ENCODE peak calls at places on chromosome 7, in seven cellular contexts. One of them, this sample, is unnamed.
A peak's percentile ranks its signal among the peaks of the same experiment; 100 is the strongest.

GRCh38 chr7:130371059-130371458 is 9.2 kb upstream of the CPA1 start:
- DNase-seq in colonic mucosa: no peak
- DNase-seq in IMR-90: peak; percentile 52
- DNase-seq in choroid plexus epithelial cell: peak; percentile 30
- DNase-seq in AG09319: no peak
- DNase-seq in right cardiac atrium: peak; percentile 84
- DNase-seq in NB4: no peak
- DNase-seq in this sample: no peak

GRCh38 chr7:111364413-111364812 is 197.9 kb downstream of the IMMP2L start:
- DNase-seq in colonic mucosa: no peak
- DNase-seq in IMR-90: peak; percentile 81
- DNase-seq in choroid plexus epithelial cell: peak; percentile 61
- DNase-seq in AG09319: no peak
- DNase-seq in right cardiac atrium: no peak
- DNase-seq in NB4: no peak
- DNase-seq in this sample: no peak

GRCh38 chr7:40059057-40059456 is 75.4 kb downstream of the MPLKIP start:
- DNase-seq in colonic mucosa: no peak
- DNase-seq in IMR-90: no peak
- DNase-seq in choroid plexus epithelial cell: no peak
- DNase-seq in AG09319: no peak
- DNase-seq in right cardiac atrium: no peak
- DNase-seq in NB4: no peak
- DNase-seq in this sample: no peak

GRCh38 chr7:7304705-7305475 is 122.5 kb downstream of the C1GALT1 start:
- DNase-seq in colonic mucosa: no peak
- DNase-seq in IMR-90: no peak
- DNase-seq in choroid plexus epithelial cell: no peak
- DNase-seq in AG09319: no peak
- DNase-seq in right cardiac atrium: no peak
- DNase-seq in NB4: no peak
- DNase-seq in this sample: no peak

GRCh38 chr7:16524332-16524731 is 2.3 kb upstream of the LRRC72 start:
- DNase-seq in colonic mucosa: no peak
- DNase-seq in IMR-90: no peak
- DNase-seq in choroid plexus epithelial cell: no peak
- DNase-seq in AG09319: no peak
- DNase-seq in right cardiac atrium: no peak
- DNase-seq in NB4: no peak
- DNase-seq in this sample: no peak

GRCh38 chr7:79774150-79774549 is 320.7 kb upstream of the MAGI2 start:
- DNase-seq in colonic mucosa: no peak
- DNase-seq in IMR-90: peak; percentile 52
- DNase-seq in choroid plexus epithelial cell: peak; percentile 43
- DNase-seq in AG09319: no peak
- DNase-seq in right cardiac atrium: no peak
- DNase-seq in NB4: no peak
- DNase-seq in this sample: no peak

GRCh38 chr7:107051376-107051775 is 6.9 kb downstream of the PRKAR2B start:
- DNase-seq in colonic mucosa: no peak
- DNase-seq in IMR-90: no peak
- DNase-seq in choroid plexus epithelial cell: peak; percentile 14
- DNase-seq in AG09319: no peak
- DNase-seq in right cardiac atrium: no peak
- DNase-seq in NB4: peak; percentile 6
- DNase-seq in this sample: no peak

GRCh38 chr7:44226396-44226753 is 25.6 kb downstream of the YKT6 start:
- DNase-seq in colonic mucosa: no peak
- DNase-seq in IMR-90: no peak
- DNase-seq in choroid plexus epithelial cell: no peak
- DNase-seq in AG09319: no peak
- DNase-seq in right cardiac atrium: peak; percentile 58
- DNase-seq in NB4: no peak
- DNase-seq in this sample: no peak

GRCh38 chr7:49980414-49980813 is 112.6 kb downstream of the ZPBP start:
- DNase-seq in colonic mucosa: no peak
- DNase-seq in IMR-90: no peak
- DNase-seq in choroid plexus epithelial cell: no peak
- DNase-seq in AG09319: no peak
- DNase-seq in right cardiac atrium: no peak
- DNase-seq in NB4: peak; percentile 21
- DNase-seq in this sample: no peak

GRCh38 chr7:16492513-16493062 is 27.1 kb upstream of the SOSTDC1 start:
- DNase-seq in colonic mucosa: no peak
- DNase-seq in IMR-90: peak; percentile 46
- DNase-seq in choroid plexus epithelial cell: peak; percentile 53
- DNase-seq in AG09319: no peak
- DNase-seq in right cardiac atrium: no peak
- DNase-seq in NB4: no peak
- DNase-seq in this sample: peak; percentile 7

GRCh38 chr7:149772821-149773425 is 465 bp downstream of the ZNF467 start:
- DNase-seq in colonic mucosa: peak; percentile 29
- DNase-seq in IMR-90: no peak
- DNase-seq in choroid plexus epithelial cell: no peak
- DNase-seq in AG09319: no peak
- DNase-seq in right cardiac atrium: peak; percentile 74
- DNase-seq in NB4: peak; percentile 52
- DNase-seq in this sample: no peak

GRCh38 chr7:99623091-99623693 is 6.4 kb downstream of the ZSCAN25 start:
- DNase-seq in colonic mucosa: no peak
- DNase-seq in IMR-90: no peak
- DNase-seq in choroid plexus epithelial cell: no peak
- DNase-seq in AG09319: no peak
- DNase-seq in right cardiac atrium: no peak
- DNase-seq in NB4: peak; percentile 94
- DNase-seq in this sample: no peak

GRCh38 chr7:39353615-39354376 is 212.4 kb upstream of the YAE1 start:
- DNase-seq in colonic mucosa: no peak
- DNase-seq in IMR-90: no peak
- DNase-seq in choroid plexus epithelial cell: peak; percentile 69
- DNase-seq in AG09319: no peak
- DNase-seq in right cardiac atrium: peak; percentile 76
- DNase-seq in NB4: no peak
- DNase-seq in this sample: peak; percentile 11

GRCh38 chr7:12257582-12257981 is 46.5 kb downstream of the TMEM106B start:
- DNase-seq in colonic mucosa: no peak
- DNase-seq in IMR-90: peak; percentile 39
- DNase-seq in choroid plexus epithelial cell: peak; percentile 66
- DNase-seq in AG09319: no peak
- DNase-seq in right cardiac atrium: no peak
- DNase-seq in NB4: peak; percentile 45
- DNase-seq in this sample: no peak

GRCh38 chr7:39811161-39811614 is 138.9 kb upstream of the CDK13 start:
- DNase-seq in colonic mucosa: no peak
- DNase-seq in IMR-90: peak; percentile 25
- DNase-seq in choroid plexus epithelial cell: peak; percentile 13
- DNase-seq in AG09319: no peak
- DNase-seq in right cardiac atrium: no peak
- DNase-seq in NB4: peak; percentile 18
- DNase-seq in this sample: no peak

GRCh38 chr7:110371709-110372108 is 719.2 kb upstream of the LRRN3 start:
- DNase-seq in colonic mucosa: no peak
- DNase-seq in IMR-90: no peak
- DNase-seq in choroid plexus epithelial cell: no peak
- DNase-seq in AG09319: no peak
- DNase-seq in right cardiac atrium: no peak
- DNase-seq in NB4: no peak
- DNase-seq in this sample: no peak

GRCh38 chr7:116434820-116435341 is 64.7 kb upstream of the CAV2 start:
- DNase-seq in colonic mucosa: no peak
- DNase-seq in IMR-90: peak; percentile 87
- DNase-seq in choroid plexus epithelial cell: peak; percentile 82
- DNase-seq in AG09319: no peak
- DNase-seq in right cardiac atrium: no peak
- DNase-seq in NB4: no peak
- DNase-seq in this sample: no peak

GRCh38 chr7:30595461-30596042 is 874 bp downstream of the GARS1 start:
- DNase-seq in colonic mucosa: peak; percentile 20
- DNase-seq in IMR-90: no peak
- DNase-seq in choroid plexus epithelial cell: peak; percentile 16
- DNase-seq in AG09319: no peak
- DNase-seq in right cardiac atrium: no peak
- DNase-seq in NB4: no peak
- DNase-seq in this sample: peak; percentile 19

GRCh38 chr7:34277016-34277800 is 371.9 kb downstream of the BMPER start:
- DNase-seq in colonic mucosa: no peak
- DNase-seq in IMR-90: peak; percentile 31
- DNase-seq in choroid plexus epithelial cell: peak; percentile 62
- DNase-seq in AG09319: no peak
- DNase-seq in right cardiac atrium: no peak
- DNase-seq in NB4: peak; percentile 57
- DNase-seq in this sample: no peak

GRCh38 chr7:139523199-139523941 is at the start of gene CLEC2L:
- DNase-seq in colonic mucosa: no peak
- DNase-seq in IMR-90: no peak
- DNase-seq in choroid plexus epithelial cell: peak; percentile 10
- DNase-seq in AG09319: no peak
- DNase-seq in right cardiac atrium: no peak
- DNase-seq in NB4: no peak
- DNase-seq in this sample: no peak

GRCh38 chr7:75989084-75989725 is 5.2 kb downstream of the TMEM120A start:
- DNase-seq in colonic mucosa: peak; percentile 17
- DNase-seq in IMR-90: no peak
- DNase-seq in choroid plexus epithelial cell: no peak
- DNase-seq in AG09319: no peak
- DNase-seq in right cardiac atrium: peak; percentile 82
- DNase-seq in NB4: no peak
- DNase-seq in this sample: no peak

This sample was measured in pons.